ENCODE peak calls at places on chromosomes 3 and 15, in six cellular contexts. S is ovary; L is spleen; Z is CD8-positive, alpha-beta T cell; O is cardiac muscle cell; E is upper lobe of left lung. X is an unnamed sample.
A peak's percentile ranks its signal among the peaks of the same experiment; 100 is the strongest.

GRCh38 chr3:38354588-38355344 is 8.2 kb downstream of the XYLB start:
- DNase-seq in L (peak; percentile 6), O (peak; percentile 80), E (no peak), S (no peak), Z (no peak), X (no peak)

GRCh38 chr15:37054336-37054735 is 46.0 kb downstream of the MEIS2 start:
- DNase-seq in E (no peak), L (no peak), S (no peak), O (no peak), Z (no peak), X (no peak)

GRCh38 chr3:37324752-37325407 is 150.5 kb upstream of the LRRFIP2 start:
- DNase-seq in S (no peak), O (peak; percentile 42), L (no peak), Z (no peak), E (no peak), X (no peak)

GRCh38 chr3:11391172-11391879 is 119.1 kb downstream of the ATG7 start:
- DNase-seq in E (no peak), S (no peak), Z (no peak), O (no peak), L (no peak), X (no peak)

GRCh38 chr3:94184781-94185180 is 121.9 kb downstream of the NSUN3 start:
- DNase-seq in O (peak; percentile 9), S (no peak), L (no peak), E (no peak), Z (no peak), X (no peak)

GRCh38 chr3:46576-46975 is 150.0 kb upstream of the CHL1 start:
- DNase-seq in S (no peak), E (no peak), O (no peak), Z (no peak), L (no peak), X (no peak)

GRCh38 chr3:47890832-47891620 is 88.1 kb downstream of the DHX30 start:
- DNase-seq in L (no peak), Z (no peak), O (peak; percentile 23), S (peak; percentile 48), E (no peak), X (no peak)

GRCh38 chr3:193805448-193805847 is 212.4 kb downstream of the OPA1 start:
- DNase-seq in O (peak; percentile 95), S (peak; percentile 72), Z (no peak), E (no peak), L (no peak), X (peak; percentile 95)

GRCh38 chr15:74964794-74965193 is 8.2 kb upstream of the RPP25 start:
- DNase-seq in Z (no peak), S (no peak), O (peak; percentile 51), E (no peak), L (no peak), X (peak; percentile 18)

GRCh38 chr15:86677316-86677715 is 597.6 kb downstream of the AGBL1 start:
- DNase-seq in E (no peak), Z (no peak), O (no peak), L (no peak), S (no peak), X (no peak)

GRCh38 chr15:40239671-40240618 is 1.1 kb downstream of the PAK6 start:
- DNase-seq in Z (no peak), O (no peak), L (peak; percentile 69), E (no peak), S (no peak), X (peak; percentile 76)

GRCh38 chr3:182414586-182414985 is 378.7 kb upstream of the ATP11B start:
- DNase-seq in L (no peak), Z (no peak), E (no peak), O (no peak), S (no peak), X (no peak)

GRCh38 chr15:58988011-58988785 is 735 bp downstream of the RNF111 start:
- DNase-seq in Z (peak; percentile 45), E (peak; percentile 95), S (peak; percentile 75), L (peak; percentile 96), O (peak; percentile 62), X (peak; percentile 91)

GRCh38 chr3:161035711-161036110 is 69.4 kb downstream of the B3GALNT1 start:
- DNase-seq in E (no peak), L (no peak), O (peak; percentile 65), S (no peak), Z (no peak), X (no peak)

GRCh38 chr3:173395073-173395411 is 2.5 kb upstream of the NLGN1 start:
- DNase-seq in S (no peak), O (no peak), E (no peak), L (no peak), Z (no peak), X (no peak)

GRCh38 chr15:31867536-31868442 is 162.5 kb upstream of the CHRNA7 start:
- DNase-seq in L (peak; percentile 84), O (peak; percentile 65), S (peak; percentile 50), Z (peak; percentile 37), E (peak; percentile 88), X (no peak)

GRCh38 chr3:154904328-154904727 is 175.8 kb upstream of the MME start:
- DNase-seq in O (peak; percentile 38), Z (no peak), E (no peak), L (no peak), S (no peak), X (no peak)

GRCh38 chr3:124442463-124442862 is 287.8 kb upstream of the UMPS start:
- DNase-seq in S (no peak), L (no peak), Z (no peak), E (no peak), O (no peak), X (no peak)

GRCh38 chr3:71345429-71346027 is 238.0 kb downstream of the FOXP1 start:
- DNase-seq in O (peak; percentile 56), L (no peak), S (no peak), Z (no peak), E (no peak), X (no peak)

GRCh38 chr3:146823622-146824021 is 218.5 kb upstream of the PLSCR5 start:
- DNase-seq in S (no peak), L (no peak), O (no peak), E (no peak), Z (no peak), X (no peak)

GRCh38 chr3:148680289-148680688 is 17.4 kb upstream of the AGTR1 start:
- DNase-seq in Z (no peak), L (no peak), O (no peak), S (no peak), E (no peak), X (no peak)

GRCh38 chr3:58161435-58162398 is 49.1 kb downstream of the DNASE1L3 start:
- DNase-seq in L (no peak), S (peak; percentile 82), Z (no peak), O (peak; percentile 96), E (no peak), X (peak; percentile 81)

GRCh38 chr3:149881879-149882278 is 68.9 kb downstream of the RNF13 start:
- DNase-seq in Z (no peak), E (no peak), L (no peak), O (no peak), S (no peak), X (no peak)

GRCh38 chr3:61813656-61814055 is 252.3 kb downstream of the PTPRG start:
- DNase-seq in S (no peak), E (no peak), Z (no peak), L (no peak), O (peak; percentile 48), X (no peak)

GRCh38 chr15:79430901-79431635 is 1.1 kb upstream of the MINAR1 start:
- DNase-seq in Z (no peak), L (no peak), O (peak; percentile 9), S (no peak), E (no peak), X (peak; percentile 23)

GRCh38 chr3:146502887-146503458 is 33.6 kb upstream of the PLSCR2 start:
- DNase-seq in S (no peak), E (no peak), L (no peak), O (no peak), Z (no peak), X (no peak)

GRCh38 chr15:85624241-85624855 is 170.4 kb downstream of the KLHL25 start:
- DNase-seq in S (no peak), O (peak; percentile 62), E (no peak), Z (no peak), L (no peak), X (no peak)
- H3K27ac ChIP-seq in S (no peak overlapping the region), O (peak overlapping the region; percentile 65), E (peak overlapping the region; percentile 85), Z (no peak overlapping the region), L (peak overlapping the region; percentile 29), X (peak overlapping the region; percentile 30)

DNA sequence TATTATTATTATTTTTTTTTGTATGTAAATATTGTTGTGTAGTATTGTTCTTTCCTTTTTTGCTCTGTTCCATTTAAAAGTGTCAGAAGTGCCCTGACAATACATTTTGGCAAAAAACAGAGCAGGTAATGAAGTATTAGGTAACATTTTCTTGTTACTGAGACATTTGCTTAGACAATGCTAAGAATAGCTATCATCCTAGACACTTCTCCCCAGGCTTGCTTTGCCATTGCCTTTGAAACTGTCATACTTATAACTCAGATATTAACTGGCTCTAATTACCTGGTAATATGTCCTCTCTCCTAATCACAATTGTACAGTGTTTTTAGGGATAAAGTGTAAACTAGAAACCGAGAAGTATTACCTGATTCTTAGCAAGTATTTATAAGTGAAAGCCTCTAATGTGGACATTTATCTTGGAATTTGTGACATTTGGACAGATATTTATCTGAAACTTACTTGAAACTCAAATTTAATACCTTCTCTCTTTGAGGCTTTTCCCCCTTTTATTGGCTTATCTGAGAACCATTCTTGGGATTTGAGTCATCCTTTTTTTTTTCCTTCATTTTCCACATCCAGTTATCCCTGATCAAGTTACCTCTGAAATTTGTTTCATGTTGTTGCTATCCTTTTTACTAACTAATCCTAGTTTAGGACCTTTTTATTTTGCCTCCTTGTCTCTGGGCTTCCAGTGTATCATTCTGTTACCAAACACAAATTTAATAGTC is 13.1 kb downstream of the ARIH1 start:
- DNase-seq in E (no peak), O (peak; percentile 18), S (no peak), L (no peak), Z (no peak), X (no peak)
- H3K36me3 ChIP-seq in E (no peaks in the 10 kb centered on the region), O (no peaks in the 10 kb centered on the region), S (no peaks in the 10 kb centered on the region), L (no peaks in the 10 kb centered on the region), Z (no peaks in the 10 kb centered on the region), X (no peaks in the 10 kb centered on the region)

DNA sequence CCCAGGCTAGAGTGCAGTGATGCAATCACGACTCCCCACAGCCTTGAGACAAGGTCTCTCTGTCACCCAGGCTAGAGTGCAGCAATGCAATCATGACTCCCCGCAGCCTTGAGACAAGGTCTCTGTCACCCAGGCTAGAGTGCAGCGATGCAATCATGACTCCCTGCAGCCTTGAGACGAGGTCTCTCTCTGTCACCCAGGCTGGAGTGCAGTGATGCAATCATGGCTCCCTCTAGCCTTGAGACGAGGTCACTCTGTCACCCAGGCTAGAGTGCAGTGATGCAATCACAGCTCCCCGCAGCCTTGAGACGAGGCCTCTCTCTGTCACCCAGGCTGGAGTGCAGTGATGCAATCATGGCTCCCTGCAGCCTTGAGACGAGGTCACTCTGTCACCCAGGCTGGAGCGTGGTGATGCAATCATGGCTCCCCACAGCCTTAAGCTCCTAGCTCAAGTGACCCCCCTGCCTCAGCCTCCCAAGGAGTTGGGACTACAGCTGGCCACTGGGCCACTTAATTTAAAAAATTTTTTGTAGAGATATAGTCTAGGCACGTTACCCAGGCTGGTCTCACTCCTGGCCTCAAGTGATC is 26.1 kb downstream of the TFRC start:
- DNase-seq in Z (no peak), O (peak; percentile 21), S (no peak), L (no peak), E (no peak), X (no peak)
- H3K27ac ChIP-seq in Z (no peak overlapping the region), O (no peak overlapping the region), S (no peak overlapping the region), L (no peak overlapping the region), E (no peak overlapping the region), X (no peak overlapping the region)

DNA sequence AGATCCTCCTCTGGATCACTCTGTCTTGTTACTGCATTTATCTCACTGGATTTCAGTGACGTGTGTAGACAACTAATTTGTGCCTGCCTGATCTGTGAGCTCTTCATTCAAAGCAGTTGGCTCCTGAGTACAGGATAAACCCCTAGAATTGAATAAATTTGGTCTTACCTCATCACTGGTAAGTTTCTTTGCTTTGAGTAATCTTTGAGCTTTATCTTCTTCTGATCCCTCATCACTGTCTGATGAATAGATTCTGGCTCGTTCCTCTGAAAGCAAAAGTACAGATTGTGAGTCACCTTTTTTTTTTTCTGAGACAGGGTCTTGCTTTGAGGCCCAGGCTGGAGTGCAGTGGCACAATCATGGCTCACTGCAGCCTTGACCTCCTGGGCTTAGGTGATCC is 24.5 kb downstream of the LEO1 start:
- DNase-seq in O (no peak), S (no peak), L (no peak), Z (no peak), E (no peak), X (no peak)
- H3K36me3 ChIP-seq in O (peaks cover 38% of the 10 kb centered on the region), S (no peaks in the 10 kb centered on the region), L (peaks cover 92% of the 10 kb centered on the region), Z (peaks cover 49% of the 10 kb centered on the region), E (peaks cover 40% of the 10 kb centered on the region), X (peaks cover 26% of the 10 kb centered on the region)